ENCODE peak calls at places on chromosomes 7 and 10, in ten cellular contexts. I, X, R, D, W, V, Q, K, J and U are unnamed samples.

GRCh38 chr10:60281792-60282353 is 107.8 kb downstream of the ANK3 start:
- DNase-seq in W (peak; percentile 38), I (no peak), J (no peak), K (no peak), D (no peak), X (no peak), Q (no peak), R (no peak), V (no peak), U (no peak)

GRCh38 chr10:122587099-122587725 is 26.7 kb downstream of the DMBT1 start:
- DNase-seq in V (no peak), K (no peak), D (no peak), I (no peak), Q (no peak), X (no peak), J (no peak), W (no peak), R (no peak), U (no peak)

GRCh38 chr10:35577915-35578607 is 27.1 kb upstream of the GJD4 start:
- DNase-seq in I (no peak), W (no peak), V (no peak), K (no peak), R (no peak), X (no peak), J (no peak), D (no peak), Q (no peak), U (no peak)

GRCh38 chr10:47141349-47141748 is 158.6 kb upstream of the GDF10 start:
- DNase-seq in W (no peak), Q (no peak), X (no peak), I (no peak), R (no peak), K (no peak), J (no peak), V (no peak), D (no peak), U (no peak)

GRCh38 chr10:78579995-78580394 is 488.8 kb upstream of the ZMIZ1 start:
- DNase-seq in X (peak; percentile 78), J (peak; percentile 89), D (no peak), V (peak; percentile 66), W (peak; percentile 80), Q (no peak), K (no peak), R (no peak), I (no peak), U (peak; percentile 68)

GRCh38 chr7:5827755-5828154 is 46.3 kb upstream of the RNF216 start:
- DNase-seq in R (no peak), D (no peak), K (peak; percentile 52), W (no peak), I (no peak), Q (no peak), J (no peak), V (no peak), X (no peak), U (no peak)

GRCh38 chr7:43584200-43584586 is 1.3 kb downstream of the STK17A start:
- DNase-seq in W (peak; percentile 44), I (peak; percentile 50), R (no peak), Q (no peak), K (peak; percentile 41), D (no peak), X (no peak), V (no peak), J (no peak), U (no peak)

GRCh38 chr7:113263749-113264148 is 145.4 kb upstream of the SMIM30 start:
- DNase-seq in W (no peak), D (no peak), I (no peak), K (no peak), Q (no peak), J (no peak), V (no peak), X (no peak), R (no peak), U (no peak)

GRCh38 chr10:25076501-25077197 is 60.2 kb downstream of the THNSL1 start:
- DNase-seq in J (no peak), X (no peak), R (no peak), W (no peak), D (no peak), V (no peak), I (no peak), Q (no peak), K (no peak), U (no peak)

GRCh38 chr7:158416283-158416933 is 171.2 kb downstream of the PTPRN2 start:
- DNase-seq in K (no peak), Q (no peak), R (no peak), D (no peak), X (no peak), I (no peak), W (no peak), V (no peak), J (peak; percentile 32), U (no peak)

GRCh38 chr10:103481974-103482531 is 3.0 kb upstream of the CALHM3 start:
- DNase-seq in X (no peak), I (no peak), W (no peak), D (no peak), V (no peak), K (peak; percentile 51), J (no peak), R (no peak), Q (no peak), U (no peak)

GRCh38 chr10:44390585-44391072 is 5.7 kb upstream of the CXCL12 start:
- DNase-seq in V (no peak), K (no peak), X (no peak), J (peak; percentile 55), Q (no peak), R (no peak), D (no peak), I (no peak), W (no peak), U (no peak)

DNA sequence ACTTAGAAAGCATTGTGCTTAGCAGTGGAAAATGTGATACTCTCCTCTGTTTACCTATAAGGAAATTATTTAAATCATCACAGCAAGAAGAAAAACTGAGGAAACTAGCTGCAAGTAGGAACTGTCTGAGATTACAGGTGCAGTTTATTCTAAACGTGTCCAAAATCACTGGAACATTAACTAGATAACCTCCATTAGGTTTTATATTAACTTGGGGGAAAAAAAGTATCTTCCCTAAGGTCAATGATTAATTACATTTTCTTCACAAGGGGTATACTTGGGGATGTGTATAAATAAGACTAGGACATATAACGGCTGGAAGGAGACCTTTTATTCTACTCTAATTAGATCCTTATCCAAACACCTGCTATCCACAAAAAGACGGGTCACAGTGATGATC is 3.7 kb downstream of the GOT1 start:
- DNase-seq in Q (no peak), D (no peak), R (no peak), K (no peak), X (no peak), V (no peak), J (no peak), W (no peak), I (no peak), U (no peak)
- H3K27ac ChIP-seq in Q (no peak overlapping the region), D (no peak overlapping the region), R (no peak overlapping the region), K (no peak overlapping the region), X (no peak overlapping the region), V (no peak overlapping the region), J (no peak overlapping the region), W (peak overlapping the region; percentile 39), I (no peak overlapping the region), U (no peak overlapping the region)

GRCh38 chr7:93262535-93262934 is 30.4 kb downstream of the VPS50 start:
- DNase-seq in J (no peak), D (no peak), I (no peak), X (no peak), R (no peak), K (no peak), V (no peak), Q (no peak), W (no peak), U (no peak)

GRCh38 chr7:93265220-93265619 is 33.1 kb downstream of the VPS50 start:
- DNase-seq in W (no peak), K (no peak), V (no peak), J (no peak), Q (no peak), X (no peak), I (no peak), D (no peak), R (no peak), U (no peak)
- H3K27ac ChIP-seq in W (no peak overlapping the region), K (no peak overlapping the region), V (no peak overlapping the region), J (no peak overlapping the region), Q (no peak overlapping the region), X (no peak overlapping the region), I (no peak overlapping the region), D (no peak overlapping the region), R (no peak overlapping the region), U (no peak overlapping the region)

GRCh38 chr10:536935-537334 is 152.5 kb downstream of the DIP2C start:
- DNase-seq in V (no peak), J (peak; percentile 21), W (no peak), X (no peak), I (no peak), K (no peak), D (no peak), Q (peak; percentile 50), R (no peak), U (no peak)

GRCh38 chr10:535051-535450 is 154.4 kb downstream of the DIP2C start:
- DNase-seq in V (no peak), Q (peak; percentile 34), J (peak; percentile 62), R (no peak), D (no peak), X (no peak), I (no peak), W (no peak), K (no peak), U (no peak)

GRCh38 chr10:538895-539294 is 150.6 kb downstream of the DIP2C start:
- DNase-seq in V (no peak), K (no peak), D (no peak), Q (no peak), R (no peak), X (no peak), J (no peak), I (no peak), W (no peak), U (no peak)

GRCh38 chr10:535953-536352 is 153.5 kb downstream of the DIP2C start:
- DNase-seq in R (no peak), K (no peak), D (no peak), J (peak; percentile 29), Q (peak; percentile 17), W (no peak), I (no peak), V (no peak), X (no peak), U (no peak)

DNA sequence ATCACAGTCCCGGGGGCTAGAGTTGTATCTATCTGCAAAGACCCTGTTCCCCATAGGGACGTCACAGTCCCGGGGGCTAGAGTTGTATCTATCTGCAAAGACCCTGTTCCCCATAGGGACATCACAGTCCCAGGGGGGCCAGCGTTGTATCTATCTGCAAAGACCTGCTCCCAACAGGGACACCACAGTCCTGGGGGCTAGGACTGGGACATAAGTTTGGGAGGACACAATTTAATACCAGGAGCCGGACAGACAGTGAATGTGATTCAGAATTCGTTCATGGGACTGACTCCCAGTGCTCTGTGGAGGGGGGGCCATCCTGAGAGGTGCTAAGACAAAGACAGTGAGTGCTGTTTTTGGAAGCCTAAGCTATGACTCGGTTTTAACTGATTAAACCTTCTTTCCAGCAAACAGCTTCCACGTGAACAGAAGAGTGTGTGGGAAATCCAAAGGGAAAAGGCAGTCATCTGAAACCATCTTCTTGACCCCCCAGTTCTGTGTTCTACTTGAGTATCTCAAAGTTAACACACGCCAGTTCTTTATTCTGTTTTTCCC is 153.0 kb downstream of the DIP2C start:
- DNase-seq in R (no peak), Q (peak; percentile 31), X (no peak), I (no peak), J (peak; percentile 50), D (no peak), W (no peak), K (no peak), V (no peak), U (no peak)
- H3K27ac ChIP-seq in R (no peak overlapping the region), Q (no peak overlapping the region), X (no peak overlapping the region), I (no peak overlapping the region), J (no peak overlapping the region), D (no peak overlapping the region), W (no peak overlapping the region), K (no peak overlapping the region), V (no peak overlapping the region), U (no peak overlapping the region)

GRCh38 chr10:128642502-128642901 is 516.3 kb upstream of the MKI67 start:
- DNase-seq in K (no peak), Q (no peak), X (no peak), V (no peak), J (no peak), W (no peak), R (no peak), D (no peak), I (no peak), U (no peak)
- H3K27ac ChIP-seq in K (no peak overlapping the region), Q (no peak overlapping the region), X (no peak overlapping the region), V (no peak overlapping the region), J (no peak overlapping the region), W (no peak overlapping the region), R (no peak overlapping the region), D (no peak overlapping the region), I (no peak overlapping the region), U (no peak overlapping the region)